ENCODE peak calls at places on chromosomes 3 and 15, in six cellular contexts. D is ELR; V is glutamatergic neuron; J is CD4-positive, alpha-beta memory T cell; C is ecto neural progenitor cell; M is OCI-LY7. S is an unnamed sample.

GRCh38 chr15:80876034-80876433 is 96.9 kb downstream of the CEMIP start:
- DNase-seq in C (no peak), J (no peak), D (no peak), V (no peak), M (no peak), S (no peak)

GRCh38 chr3:53195602-53196574 is 34.9 kb downstream of the PRKCD start:
- DNase-seq in D (peak), V (peak), M (peak), J (peak), C (peak), S (peak)

GRCh38 chr3:62586356-62586755 is 213.0 kb upstream of the FEZF2 start:
- DNase-seq in C (no peak), J (no peak), V (no peak), M (no peak), D (peak), S (no peak)

GRCh38 chr3:128316456-128316855 is 150.2 kb downstream of the DNAJB8 start:
- DNase-seq in J (peak), C (peak), M (no peak), D (no peak), V (no peak), S (no peak)

GRCh38 chr3:184156522-184156955 is 1.4 kb downstream of the DVL3 start:
- DNase-seq in M (no peak), J (no peak), V (peak), D (peak), C (peak), S (peak)

GRCh38 chr15:77749236-77749997 is 116.7 kb upstream of the LINGO1 start:
- DNase-seq in C (no peak), D (no peak), J (no peak), M (no peak), V (no peak), S (no peak)

GRCh38 chr3:61637088-61638051 is 76.0 kb downstream of the PTPRG start:
- DNase-seq in V (no peak), J (no peak), D (peak), M (peak), C (no peak), S (no peak)

GRCh38 chr3:9026320-9027040 is 63.2 kb upstream of the RAD18 start:
- DNase-seq in J (no peak), V (no peak), C (no peak), M (no peak), D (no peak), S (no peak)

GRCh38 chr3:99128205-99128604 is 226.7 kb upstream of the DCBLD2 start:
- DNase-seq in C (no peak), J (no peak), D (no peak), V (no peak), M (no peak), S (no peak)